ENCODE peak calls at places on chromosomes 6 and 20, in eight cellular contexts. H is Panc1; K is naive thymus-derived CD8-positive, alpha-beta T cell; O is small intestine; A is RWPE1; N is stimulated activated CD4-positive, alpha-beta T cell treated with anti-CD3 and anti-CD28 coated beads, Interleukin-12 subunit alpha, Interleukin-12 subunit beta, amount 100 ng/mL, for 24 hours; I is SW480; D is suprapubic skin. Z is an unnamed sample.

GRCh38 chr6:90401933-90402830 is 105.5 kb upstream of the BACH2 start:
- DNase-seq in H (no peak), K (no peak), O (no peak), A (no peak), N (no peak), I (no peak), D (no peak), Z (no peak)

GRCh38 chr6:4466769-4467480 is 309.3 kb upstream of the CDYL start:
- DNase-seq in H (no peak), K (no peak), O (no peak), A (peak), N (no peak), I (no peak), D (no peak), Z (peak)

GRCh38 chr6:84758486-84758885 is 5.9 kb downstream of the TBX18 start:
- DNase-seq in H (no peak), K (no peak), O (no peak), A (no peak), N (no peak), I (no peak), D (no peak), Z (no peak)

GRCh38 chr20:49892260-49893216 is 22.8 kb downstream of the SPATA2 start:
- DNase-seq in H (no peak), K (no peak), O (no peak), A (no peak), N (no peak), I (no peak), D (no peak), Z (no peak)

GRCh38 chr20:22686097-22686496 is 101.7 kb upstream of the FOXA2 start:
- DNase-seq in H (no peak), K (no peak), O (peak), A (peak), N (no peak), I (peak), D (no peak), Z (peak)

GRCh38 chr6:157442296-157442695 is 61.3 kb downstream of the ZDHHC14 start:
- DNase-seq in H (no peak), K (no peak), O (no peak), A (no peak), N (no peak), I (no peak), D (no peak), Z (no peak)

GRCh38 chr6:4664117-4664626 is 112.0 kb upstream of the CDYL start:
- DNase-seq in H (no peak), K (no peak), O (no peak), A (no peak), N (no peak), I (no peak), D (peak), Z (no peak)

GRCh38 chr6:43076093-43076927 is at the start of gene PTK7:
- DNase-seq in H (no peak), K (no peak), O (no peak), A (no peak), N (no peak), I (no peak), D (no peak), Z (peak)

GRCh38 chr6:15429146-15430110 is 183.6 kb downstream of the JARID2 start:
- DNase-seq in H (no peak), K (no peak), O (peak), A (no peak), N (no peak), I (no peak), D (no peak), Z (no peak)

GRCh38 chr20:41467690-41468089 is 101.1 kb upstream of the EMILIN3 start:
- DNase-seq in H (no peak), K (no peak), O (no peak), A (peak), N (no peak), I (no peak), D (no peak), Z (no peak)

GRCh38 chr20:8790442-8791074 is 278.3 kb upstream of the PLCB4 start:
- DNase-seq in H (peak), K (no peak), O (peak), A (peak), N (no peak), I (peak), D (no peak), Z (peak)

GRCh38 chr6:15313367-15313766 is 67.5 kb downstream of the JARID2 start:
- DNase-seq in H (no peak), K (no peak), O (no peak), A (no peak), N (no peak), I (no peak), D (no peak), Z (no peak)

GRCh38 chr20:37804584-37805566 is 98.1 kb upstream of the VSTM2L start:
- DNase-seq in H (no peak), K (no peak), O (no peak), A (no peak), N (no peak), I (no peak), D (no peak), Z (no peak)

GRCh38 chr6:96604420-96604819 is 41.5 kb downstream of the FHL5 start:
- DNase-seq in H (no peak), K (no peak), O (no peak), A (no peak), N (no peak), I (no peak), D (no peak), Z (no peak)

GRCh38 chr20:1336699-1337387 is 7.9 kb upstream of the SDCBP2 start:
- DNase-seq in H (no peak), K (no peak), O (peak), A (no peak), N (no peak), I (no peak), D (peak), Z (no peak)

GRCh38 chr6:125558451-125558850 is 191.0 kb upstream of the HEY2 start:
- DNase-seq in H (no peak), K (no peak), O (no peak), A (no peak), N (no peak), I (no peak), D (no peak), Z (no peak)

GRCh38 chr6:25359891-25360290 is 80.7 kb downstream of the CARMIL1 start:
- DNase-seq in H (no peak), K (no peak), O (peak), A (peak), N (no peak), I (peak), D (no peak), Z (peak)

GRCh38 chr6:105986998-105987397 is 99.1 kb upstream of the PRDM1 start:
- DNase-seq in H (no peak), K (no peak), O (no peak), A (no peak), N (no peak), I (no peak), D (no peak), Z (no peak)

Z was measured in HT-29.